ENCODE peak calls at places on chromosomes 16 and 17, in five cellular contexts. F is cardiac muscle cell; K is right atrium auricular region; H is stimulated activated CD8-positive, alpha-beta memory T cell treated with anti-CD3 and anti-CD28 coated beads, Interleukin-15, amount 100 ng/mL, for 4 hours; Q is lung. G is an unnamed sample.

GRCh38 chr16:84547539-84548058 is 43.1 kb upstream of the MEAK7 start:
- DNase-seq in F (peak), K (no peak), H (no peak), Q (no peak), G (no peak)

GRCh38 chr16:13756411-13756810 is 163.5 kb upstream of the ERCC4 start:
- DNase-seq in F (no peak), K (no peak), H (no peak), Q (no peak), G (no peak)

GRCh38 chr17:36468903-36469635 is 17.4 kb upstream of the ZNHIT3 start:
- DNase-seq in F (no peak), K (no peak), H (no peak), Q (no peak), G (no peak)

GRCh38 chr17:73271078-73271477 is 9.4 kb upstream of the CPSF4L start:
- DNase-seq in F (no peak), K (no peak), H (no peak), Q (no peak), G (no peak)

GRCh38 chr16:85542548-85542927 is 70.6 kb upstream of the GSE1 start:
- DNase-seq in F (no peak), K (no peak), H (no peak), Q (no peak), G (no peak)

GRCh38 chr16:57966133-57966805 is 4.7 kb downstream of the CNGB1 start:
- DNase-seq in F (no peak), K (no peak), H (no peak), Q (no peak), G (no peak)

GRCh38 chr17:57195790-57196460 is 60.4 kb upstream of the MSI2 start:
- DNase-seq in F (no peak), K (no peak), H (no peak), Q (no peak), G (no peak)

GRCh38 chr16:86924537-86924936 is 346.2 kb downstream of the FOXL1 start:
- DNase-seq in F (no peak), K (no peak), H (no peak), Q (no peak), G (no peak)

GRCh38 chr17:76562734-76563148 is 22.9 kb downstream of the PRCD start:
- DNase-seq in F (no peak), K (no peak), H (no peak), Q (no peak), G (no peak)

GRCh38 chr17:76132574-76133338 is 8.3 kb downstream of the FOXJ1 start:
- DNase-seq in F (no peak), K (no peak), H (no peak), Q (peak), G (no peak)

GRCh38 chr17:5864910-5865657 is 205.1 kb upstream of the WSCD1 start:
- DNase-seq in F (peak), K (no peak), H (no peak), Q (no peak), G (no peak)

GRCh38 chr17:83096401-83097220 is 17.2 kb downstream of the METRNL start:
- DNase-seq in F (no peak), K (no peak), H (no peak), Q (no peak), G (no peak)

GRCh38 chr17:6241381-6241780 is 171.2 kb downstream of the WSCD1 start:
- DNase-seq in F (no peak), K (peak), H (no peak), Q (no peak), G (no peak)

GRCh38 chr16:11610580-11610979 is 23.9 kb upstream of the LITAF start:
- DNase-seq in F (no peak), K (no peak), H (no peak), Q (no peak), G (no peak)

G was measured in naive thymus-derived CD4-positive, alpha-beta T cell.